ENCODE peak calls at places on chromosomes 6 and 20, in four cellular contexts. One of them, this sample, is unnamed.

GRCh38 chr6:18330548-18331066 is 56.5 kb upstream of the RNF144B start:
- DNase-seq in AG04450: no peak
- DNase-seq in ovary: no peak
- DNase-seq in pancreas: no peak
- DNase-seq in this sample: no peak

GRCh38 chr6:141033101-141033500 is 1099.6 kb upstream of the GJE1 start:
- DNase-seq in AG04450: no peak
- DNase-seq in ovary: no peak
- DNase-seq in pancreas: no peak
- DNase-seq in this sample: no peak

GRCh38 chr6:56334937-56335336 is 87.6 kb upstream of the COL21A1 start:
- DNase-seq in AG04450: no peak
- DNase-seq in ovary: no peak
- DNase-seq in pancreas: no peak
- DNase-seq in this sample: no peak

GRCh38 chr6:43334466-43335095 is 26.0 kb upstream of the CRIP3 start:
- DNase-seq in AG04450: peak
- DNase-seq in ovary: no peak
- DNase-seq in pancreas: no peak
- DNase-seq in this sample: peak

GRCh38 chr20:46051556-46052323 is 22.7 kb downstream of the SLC12A5 start:
- DNase-seq in AG04450: no peak
- DNase-seq in ovary: no peak
- DNase-seq in pancreas: no peak
- DNase-seq in this sample: no peak

GRCh38 chr6:160534050-160534696 is 129.9 kb downstream of the LPA start:
- DNase-seq in AG04450: no peak
- DNase-seq in ovary: peak
- DNase-seq in pancreas: peak
- DNase-seq in this sample: no peak

GRCh38 chr6:133502451-133503259 is 261.5 kb downstream of the EYA4 start:
- DNase-seq in AG04450: peak
- DNase-seq in ovary: peak
- DNase-seq in pancreas: no peak
- DNase-seq in this sample: peak

GRCh38 chr6:41039060-41039998 is at the start of gene UNC5CL:
- DNase-seq in AG04450: no peak
- DNase-seq in ovary: no peak
- DNase-seq in pancreas: peak
- DNase-seq in this sample: no peak

GRCh38 chr20:48187891-48188290 is 402.6 kb upstream of the SULF2 start:
- DNase-seq in AG04450: no peak
- DNase-seq in ovary: no peak
- DNase-seq in pancreas: no peak
- DNase-seq in this sample: peak

GRCh38 chr20:31633339-31633914 is 4.3 kb upstream of the COX4I2 start:
- DNase-seq in AG04450: peak
- DNase-seq in ovary: no peak
- DNase-seq in pancreas: no peak
- DNase-seq in this sample: no peak

GRCh38 chr6:73870907-73871306 is 174.9 kb downstream of the CD109 start:
- DNase-seq in AG04450: no peak
- DNase-seq in ovary: no peak
- DNase-seq in pancreas: no peak
- DNase-seq in this sample: no peak

GRCh38 chr6:109457596-109457996 is 2.0 kb upstream of the MICAL1 start:
- DNase-seq in AG04450: no peak
- DNase-seq in ovary: no peak
- DNase-seq in pancreas: no peak
- DNase-seq in this sample: no peak

GRCh38 chr20:62489186-62489939 is 13.6 kb upstream of the GATA5 start:
- DNase-seq in AG04450: no peak
- DNase-seq in ovary: no peak
- DNase-seq in pancreas: no peak
- DNase-seq in this sample: no peak

GRCh38 chr6:8829296-8829695 is 394.0 kb upstream of the SLC35B3 start:
- DNase-seq in AG04450: no peak
- DNase-seq in ovary: no peak
- DNase-seq in pancreas: no peak
- DNase-seq in this sample: no peak

GRCh38 chr6:17159240-17159639 is 57.4 kb downstream of the STMND1 start:
- DNase-seq in AG04450: no peak
- DNase-seq in ovary: no peak
- DNase-seq in pancreas: no peak
- DNase-seq in this sample: no peak

GRCh38 chr6:37794825-37795224 is 24.7 kb upstream of the ZFAND3 start:
- DNase-seq in AG04450: no peak
- DNase-seq in ovary: no peak
- DNase-seq in pancreas: no peak
- DNase-seq in this sample: no peak

GRCh38 chr6:142377112-142377848 is 75.5 kb downstream of the ADGRG6 start:
- DNase-seq in AG04450: no peak
- DNase-seq in ovary: no peak
- DNase-seq in pancreas: peak
- DNase-seq in this sample: no peak

GRCh38 chr6:169454204-169454871 is 200.7 kb upstream of the THBS2 start:
- DNase-seq in AG04450: peak
- DNase-seq in ovary: no peak
- DNase-seq in pancreas: no peak
- DNase-seq in this sample: peak

GRCh38 chr6:29908710-29909109 is 33.6 kb upstream of the HLA-A start:
- DNase-seq in AG04450: no peak
- DNase-seq in ovary: no peak
- DNase-seq in pancreas: no peak
- DNase-seq in this sample: no peak

GRCh38 chr6:100305237-100305869 is 159.4 kb downstream of the SIM1 start:
- DNase-seq in AG04450: no peak
- DNase-seq in ovary: no peak
- DNase-seq in pancreas: no peak
- DNase-seq in this sample: no peak

GRCh38 chr6:164150221-164150620 is 735.7 kb downstream of the QKI start:
- DNase-seq in AG04450: no peak
- DNase-seq in ovary: no peak
- DNase-seq in pancreas: no peak
- DNase-seq in this sample: no peak

GRCh38 chr6:98847767-98848538 is 13.6 kb downstream of the POU3F2 start:
- DNase-seq in AG04450: no peak
- DNase-seq in ovary: no peak
- DNase-seq in pancreas: no peak
- DNase-seq in this sample: no peak

GRCh38 chr6:12538881-12539357 is 177.6 kb upstream of the PHACTR1 start:
- DNase-seq in AG04450: no peak
- DNase-seq in ovary: peak
- DNase-seq in pancreas: peak
- DNase-seq in this sample: no peak

GRCh38 chr6:152598858-152599537 is 38.2 kb downstream of the SYNE1 start:
- DNase-seq in AG04450: no peak
- DNase-seq in ovary: no peak
- DNase-seq in pancreas: no peak
- DNase-seq in this sample: no peak

GRCh38 chr6:109187399-109188114 is 92.2 kb downstream of the CEP57L1 start:
- DNase-seq in AG04450: no peak
- DNase-seq in ovary: peak
- DNase-seq in pancreas: peak
- DNase-seq in this sample: peak

GRCh38 chr20:48425776-48426175 is 402.0 kb downstream of the PREX1 start:
- DNase-seq in AG04450: no peak
- DNase-seq in ovary: no peak
- DNase-seq in pancreas: no peak
- DNase-seq in this sample: no peak

GRCh38 chr6:131519670-131520436 is 53.2 kb upstream of the ARG1 start:
- DNase-seq in AG04450: no peak
- DNase-seq in ovary: no peak
- DNase-seq in pancreas: no peak
- DNase-seq in this sample: peak

GRCh38 chr20:23526850-23527249 is 35.9 kb downstream of the CST8 start:
- DNase-seq in AG04450: no peak
- DNase-seq in ovary: no peak
- DNase-seq in pancreas: no peak
- DNase-seq in this sample: no peak
- TF ChIP-seq CTCF in AG04450: no peak
- TF ChIP-seq CTCF in ovary: no peak
- TF ChIP-seq CTCF in pancreas: no peak
- TF ChIP-seq CTCF in this sample: no peak

DNA sequence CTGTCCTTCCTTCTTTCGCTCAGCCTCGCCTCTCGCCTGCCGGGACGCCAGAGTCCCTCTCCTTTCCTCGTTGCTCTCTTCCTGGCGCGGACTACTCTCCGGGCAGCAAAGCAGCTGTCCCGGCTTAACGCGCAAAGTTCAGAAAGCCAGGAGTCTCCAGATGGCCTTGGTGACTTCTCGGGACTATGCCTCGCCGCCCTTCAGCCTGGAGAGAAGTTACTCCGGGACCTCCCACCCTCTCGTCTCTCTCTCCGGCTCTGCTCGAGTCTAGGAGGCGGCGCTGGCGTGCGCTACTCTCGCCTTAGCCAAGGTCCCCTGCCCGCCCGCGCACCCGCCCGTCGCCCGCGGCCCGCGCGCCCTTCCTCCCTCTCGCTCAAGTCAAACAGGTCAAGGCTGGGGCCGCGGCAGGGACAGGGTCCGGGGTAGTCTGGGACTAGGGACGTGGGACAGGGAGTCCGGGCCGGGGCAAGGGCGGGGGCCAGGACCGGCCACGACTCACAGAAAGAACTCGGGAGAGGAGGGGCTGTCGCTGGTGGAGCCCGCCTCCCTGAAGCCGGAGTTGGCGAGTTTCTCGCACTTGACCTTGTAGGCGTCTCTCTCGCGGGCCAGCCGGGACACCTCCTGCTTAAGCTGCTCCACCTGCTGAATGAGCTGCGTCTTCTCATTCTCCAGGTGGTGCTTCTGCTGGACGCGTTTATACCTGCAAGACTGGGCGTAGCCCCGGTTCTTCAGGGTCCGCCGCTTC is 1.5 kb downstream of the MAFB start:
- DNase-seq in AG04450: no peak
- DNase-seq in ovary: peak
- DNase-seq in pancreas: peak
- DNase-seq in this sample: no peak
- H3K4me3 ChIP-seq in AG04450: no peak
- H3K4me3 ChIP-seq in ovary: peak
- H3K4me3 ChIP-seq in pancreas: peak
- H3K4me3 ChIP-seq in this sample: peak

GRCh38 chr6:103273048-103273447 is 1586.7 kb downstream of the HACE1 start:
- DNase-seq in AG04450: no peak
- DNase-seq in ovary: no peak
- DNase-seq in pancreas: no peak
- DNase-seq in this sample: no peak
- TF ChIP-seq CTCF in AG04450: no peak
- TF ChIP-seq CTCF in ovary: no peak
- TF ChIP-seq CTCF in pancreas: no peak
- TF ChIP-seq CTCF in this sample: no peak

GRCh38 chr20:24977797-24978196 is 14.8 kb downstream of the APMAP start:
- DNase-seq in AG04450: no peak
- DNase-seq in ovary: no peak
- DNase-seq in pancreas: no peak
- DNase-seq in this sample: no peak
- H3K4me3 ChIP-seq in AG04450: no peak
- H3K4me3 ChIP-seq in ovary: no peak
- H3K4me3 ChIP-seq in pancreas: no peak
- H3K4me3 ChIP-seq in this sample: no peak

GRCh38 chr6:167764713-167765479 is 61.8 kb upstream of the AFDN start:
- DNase-seq in AG04450: no peak
- DNase-seq in ovary: no peak
- DNase-seq in pancreas: no peak
- DNase-seq in this sample: no peak

GRCh38 chr6:167769408-167770190 is 57.1 kb upstream of the AFDN start:
- DNase-seq in AG04450: no peak
- DNase-seq in ovary: no peak
- DNase-seq in pancreas: no peak
- DNase-seq in this sample: no peak

GRCh38 chr6:167768471-167769215 is 58.1 kb upstream of the AFDN start:
- DNase-seq in AG04450: no peak
- DNase-seq in ovary: no peak
- DNase-seq in pancreas: no peak
- DNase-seq in this sample: no peak

GRCh38 chr6:167767715-167768107 is 59.0 kb upstream of the AFDN start:
- DNase-seq in AG04450: no peak
- DNase-seq in ovary: no peak
- DNase-seq in pancreas: no peak
- DNase-seq in this sample: no peak

DNA sequence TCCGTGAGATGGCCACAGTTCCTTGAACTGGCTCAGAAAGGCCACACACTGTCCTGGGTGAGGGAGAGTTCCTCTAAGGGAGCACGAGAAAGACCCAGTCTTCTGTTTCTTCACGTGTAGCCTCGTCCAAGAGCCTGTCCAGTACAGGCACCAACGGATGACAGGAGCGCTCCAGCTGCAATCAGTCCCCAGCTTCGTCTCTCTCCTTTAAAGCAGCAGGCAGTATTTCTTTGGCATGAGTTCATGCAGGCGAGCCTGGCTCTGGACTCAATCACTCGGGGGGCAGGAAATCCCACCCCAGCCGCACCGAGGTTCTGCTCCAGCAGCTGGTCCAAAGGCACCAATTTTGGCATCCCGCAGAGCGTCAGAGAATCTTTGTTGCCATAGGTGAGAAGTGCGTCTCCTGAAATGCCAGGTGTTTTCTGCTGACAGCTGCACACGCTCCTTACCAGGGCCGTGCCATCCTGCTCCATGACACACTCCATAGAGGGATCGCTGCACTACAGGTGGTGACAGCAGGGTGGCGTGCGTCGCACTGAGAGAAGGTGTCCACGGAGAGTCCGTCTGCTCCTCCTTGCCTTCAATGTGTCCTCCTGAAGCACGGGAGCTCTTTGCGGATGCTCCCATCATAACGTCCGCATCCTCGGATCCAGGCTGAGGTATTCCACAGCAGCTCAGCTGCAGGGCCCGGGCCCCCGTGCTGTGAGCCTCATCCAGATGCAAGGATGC is 59.6 kb upstream of the AFDN start:
- DNase-seq in AG04450: no peak
- DNase-seq in ovary: no peak
- DNase-seq in pancreas: no peak
- DNase-seq in this sample: no peak
- TF ChIP-seq CTCF in AG04450: no peak
- TF ChIP-seq CTCF in ovary: no peak
- TF ChIP-seq CTCF in pancreas: no peak
- TF ChIP-seq CTCF in this sample: no peak

GRCh38 chr6:129708496-129709216 is 1.3 kb downstream of the ARHGAP18 start:
- DNase-seq in AG04450: no peak
- DNase-seq in ovary: no peak
- DNase-seq in pancreas: no peak
- DNase-seq in this sample: no peak
- H3K4me3 ChIP-seq in AG04450: peak
- H3K4me3 ChIP-seq in ovary: peak
- H3K4me3 ChIP-seq in pancreas: peak
- H3K4me3 ChIP-seq in this sample: peak